ENCODE peak calls at places on chromosomes 13 and 19, in five cellular contexts. F is K562, M is upper lobe of left lung, Y is GM12878, Q is HepG2. I is an unnamed sample.

GRCh38 chr13:26021956-26022355 is 29.9 kb downstream of the SHISA2 start:
- ATAC-seq in F (no peak), M (no peak), Y (no peak), Q (no peak), I (no peak)

GRCh38 chr19:50998686-50999085 is 2.7 kb downstream of the KLK8 start:
- ATAC-seq in F (no peak), M (no peak), Y (no peak), Q (no peak), I (no peak)

GRCh38 chr13:112722433-112723250 is 32.8 kb downstream of the ATP11A start:
- ATAC-seq in F (peak; percentile 83), M (peak; percentile 78), Y (no peak), Q (peak; percentile 51), I (peak; percentile 45)

GRCh38 chr19:31223805-31224534 is 125.3 kb downstream of the TSHZ3 start:
- ATAC-seq in F (no peak), M (no peak), Y (no peak), Q (no peak), I (no peak)

GRCh38 chr13:26060366-26060765 is 8.6 kb upstream of the SHISA2 start:
- ATAC-seq in F (no peak), M (no peak), Y (no peak), Q (no peak), I (no peak)

GRCh38 chr13:74919914-74920313 is 562.1 kb downstream of the TBC1D4 start:
- ATAC-seq in F (peak; percentile 83), M (no peak), Y (peak; percentile 57), Q (no peak), I (no peak)

GRCh38 chr13:29943301-29944085 is 93.1 kb upstream of the UBL3 start:
- ATAC-seq in F (no peak), M (no peak), Y (no peak), Q (no peak), I (no peak)

GRCh38 chr13:97191143-97191542 is 31.0 kb upstream of the MBNL2 start:
- ATAC-seq in F (peak; percentile 94), M (no peak), Y (no peak), Q (no peak), I (no peak)

GRCh38 chr13:97205971-97206370 is 16.2 kb upstream of the MBNL2 start:
- ATAC-seq in F (no peak), M (no peak), Y (no peak), Q (peak; percentile 31), I (no peak)

DNA sequence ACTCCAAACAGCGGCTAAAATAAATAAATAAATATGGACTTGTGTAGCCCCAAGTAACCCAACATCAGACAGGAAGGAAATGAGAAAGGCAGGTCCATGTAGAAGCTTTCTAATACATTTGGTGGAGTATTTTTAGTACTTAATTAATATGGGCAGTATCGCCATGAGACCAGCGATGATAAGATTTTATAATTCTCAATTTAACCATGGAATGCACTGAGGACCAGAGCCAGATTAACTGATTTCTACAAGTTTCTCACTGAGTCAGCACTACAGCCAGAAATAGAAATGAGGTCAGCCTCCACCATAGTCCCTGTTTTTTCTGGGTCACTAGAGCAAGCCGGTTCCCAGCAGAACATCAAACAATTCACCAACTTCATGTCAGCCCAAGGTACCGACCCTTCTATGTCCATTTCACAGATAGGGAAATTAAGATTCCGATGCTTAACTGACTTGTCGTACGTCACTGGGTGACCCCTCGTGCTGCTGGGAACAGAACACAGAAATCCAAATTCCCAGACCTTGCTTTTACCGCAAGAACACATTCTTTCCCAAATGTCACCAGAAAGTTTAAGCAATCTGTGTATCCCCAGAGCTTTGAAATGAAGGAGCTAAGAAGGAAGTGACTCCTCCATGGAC is 90.4 kb downstream of the COL4A1 start:
- ATAC-seq in F (no peak), M (peak; percentile 48), Y (no peak), Q (no peak), I (peak; percentile 63)
- TF ChIP-seq EP300 in F (no peak), M (no peak), Y (no peak), Q (no peak), I (peak; percentile 37)

GRCh38 chr13:113968463-113969310 is 5.2 kb downstream of the C13orf46 start:
- ATAC-seq in F (no peak), M (no peak), Y (no peak), Q (peak; percentile 19), I (no peak)
- TF ChIP-seq POLR2AphosphoS5 in F (no peak), M (no peak), Y (no peak), Q (no peak), I (no peak)

DNA sequence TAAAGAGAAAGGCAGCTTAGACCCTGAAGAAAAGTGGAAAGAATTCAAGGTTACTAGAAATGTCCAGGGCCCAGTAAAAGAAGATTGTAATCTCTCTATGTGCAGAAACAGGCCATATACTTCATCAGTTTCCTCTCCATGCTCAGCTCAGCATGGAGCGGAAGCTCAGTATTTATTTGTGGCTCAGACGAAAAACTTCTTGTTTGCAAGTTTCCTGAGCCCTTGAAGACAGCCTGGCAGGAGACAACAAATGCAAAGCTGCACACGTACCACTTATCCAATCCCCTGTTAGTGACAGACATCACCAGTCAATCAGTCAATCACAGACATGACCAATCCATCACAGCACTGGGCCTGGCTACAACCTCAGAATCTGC is 8.1 kb upstream of the KLF2 start:
- ATAC-seq in F (no peak), M (peak; percentile 60), Y (no peak), Q (no peak), I (peak; percentile 24)
- TF ChIP-seq EP300 in F (no peak), M (no peak), Y (no peak), Q (no peak), I (no peak)

GRCh38 chr19:33905937-33906577 is 109.4 kb downstream of the KCTD15 start:
- ATAC-seq in F (peak; percentile 43), M (peak; percentile 81), Y (no peak), Q (peak; percentile 61), I (peak; percentile 83)
- TF ChIP-seq POLR2AphosphoS5 in F (no peak), M (peak; percentile 46), Y (no peak), Q (no peak), I (no peak)

I was measured in gastroesophageal sphincter.